ENCODE peak calls at places on chromosomes 6 and 20, in four cellular contexts. F is K562, U is HepG2, K is GM12878. G is an unnamed sample.

GRCh38 chr20:19397676-19398075 is 185.2 kb downstream of the SLC24A3 start:
- DNase-seq in F (no peak), K (no peak), U (no peak), G (no peak)

GRCh38 chr20:6162239-6162638 is 39.4 kb upstream of the FERMT1 start:
- DNase-seq in F (no peak), K (no peak), U (no peak), G (no peak)

GRCh38 chr6:148358196-148358785 is 15.7 kb downstream of the SASH1 start:
- DNase-seq in U (no peak), F (no peak), K (no peak), G (no peak)

GRCh38 chr6:1610497-1611321 is 994 bp downstream of the FOXC1 start:
- DNase-seq in F (no peak), K (no peak), U (peak), G (no peak)

GRCh38 chr6:52539607-52540006 is 37.3 kb downstream of the TRAM2 start:
- DNase-seq in K (no peak), F (no peak), U (no peak), G (no peak)

GRCh38 chr6:56643379-56644089 is 845 bp upstream of the DST start:
- DNase-seq in K (no peak), U (no peak), F (no peak), G (no peak)

GRCh38 chr6:86331889-86332288 is 605.4 kb upstream of the HTR1E start:
- DNase-seq in U (no peak), F (no peak), K (no peak), G (no peak)

GRCh38 chr6:137353346-137353745 is 134.2 kb upstream of the IFNGR1 start:
- DNase-seq in K (no peak), F (no peak), U (no peak), G (no peak)

GRCh38 chr6:49457771-49458170 is 5.3 kb downstream of the MMUT start:
- DNase-seq in K (no peak), F (no peak), U (no peak), G (no peak)

GRCh38 chr6:139119553-139119952 is 15.3 kb upstream of the HECA start:
- DNase-seq in U (no peak), F (no peak), K (no peak), G (no peak)

GRCh38 chr6:157198425-157199279 is 124.7 kb downstream of the TMEM242 start:
- DNase-seq in F (no peak), K (no peak), U (no peak), G (no peak)

GRCh38 chr20:63357921-63358905 is 2.9 kb downstream of the CHRNA4 start:
- DNase-seq in F (no peak), K (no peak), U (no peak), G (no peak)

GRCh38 chr20:44231193-44231592 is 15.9 kb upstream of the GDAP1L1 start:
- DNase-seq in U (peak), F (no peak), K (no peak), G (no peak)

GRCh38 chr20:47551240-47551639 is 49.6 kb downstream of the NCOA3 start:
- DNase-seq in K (no peak), U (peak), F (no peak), G (no peak)

GRCh38 chr20:34791289-34792020 is 34.0 kb downstream of the NCOA6 start:
- DNase-seq in U (no peak), K (no peak), F (no peak), G (no peak)

GRCh38 chr6:142301421-142302391 is at the start of gene ADGRG6:
- DNase-seq in F (peak), K (no peak), U (peak), G (peak)

GRCh38 chr6:167968091-167968490 is 29.4 kb upstream of the KIF25 start:
- DNase-seq in K (no peak), U (peak), F (peak), G (peak)

GRCh38 chr6:116680880-116681672 is at the start of gene KPNA5:
- DNase-seq in U (peak), F (peak), K (peak), G (peak)

GRCh38 chr20:25867776-25868649 is 171.4 kb upstream of the ZNF337 start:
- DNase-seq in F (peak), K (no peak), U (no peak), G (no peak)

GRCh38 chr20:51480507-51481270 is 61.8 kb downstream of the NFATC2 start:
- DNase-seq in F (no peak), K (peak), U (no peak), G (no peak)

GRCh38 chr6:128932061-128932460 is 49.1 kb downstream of the LAMA2 start:
- DNase-seq in F (no peak), U (no peak), K (no peak), G (no peak)

GRCh38 chr20:51363378-51363777 is 179.1 kb downstream of the NFATC2 start:
- DNase-seq in F (no peak), K (no peak), U (no peak), G (no peak)

GRCh38 chr6:3592371-3592941 is 135.6 kb upstream of the SLC22A23 start:
- DNase-seq in F (no peak), U (peak), K (no peak), G (no peak)

GRCh38 chr6:72421387-72421786 is 200.5 kb upstream of the KCNQ5 start:
- DNase-seq in U (no peak), K (no peak), F (no peak), G (no peak)

GRCh38 chr6:54846857-54847721 is 518 bp downstream of the FAM83B start:
- DNase-seq in K (no peak), U (no peak), F (no peak), G (peak)

GRCh38 chr6:166595949-166596348 is 9.5 kb upstream of the RAMACL start:
- DNase-seq in K (no peak), F (no peak), U (no peak), G (no peak)

GRCh38 chr6:7241709-7242645 is 71.0 kb downstream of the SSR1 start:
- DNase-seq in K (no peak), U (peak), F (no peak), G (no peak)

GRCh38 chr6:30816791-30817739 is 67.3 kb upstream of the DDR1 start:
- DNase-seq in F (no peak), U (no peak), K (peak), G (no peak)

GRCh38 chr20:22048241-22048640 is 342.8 kb downstream of the PAX1 start:
- DNase-seq in U (no peak), K (no peak), F (no peak), G (no peak)

GRCh38 chr6:139955366-139956155 is 581.1 kb upstream of the CITED2 start:
- DNase-seq in K (no peak), U (peak), F (no peak), G (no peak)

GRCh38 chr6:110816677-110817076 is 1.4 kb upstream of the CDK19 start:
- DNase-seq in K (no peak), U (no peak), F (no peak), G (no peak)

GRCh38 chr6:112163295-112164257 is 76.2 kb downstream of the FAM229B start:
- DNase-seq in F (peak), U (peak), K (peak), G (peak)

GRCh38 chr6:134534708-134535149 is 216.8 kb upstream of the SGK1 start:
- DNase-seq in F (no peak), U (no peak), K (no peak), G (no peak)

GRCh38 chr6:169642455-169642854 is 59.4 kb downstream of the WDR27 start:
- DNase-seq in U (no peak), K (no peak), F (no peak), G (no peak)

GRCh38 chr6:15282334-15282733 is 36.5 kb downstream of the JARID2 start:
- DNase-seq in K (no peak), F (no peak), U (no peak), G (no peak)

GRCh38 chr6:126066068-126067048 is 80.0 kb downstream of the TRMT11 start:
- DNase-seq in K (no peak), U (no peak), F (no peak), G (no peak)

GRCh38 chr20:48620486-48621255 is 207.1 kb downstream of the PREX1 start:
- DNase-seq in K (peak), F (peak), U (peak), G (peak)

GRCh38 chr6:21109421-21110178 is 484.0 kb upstream of the SOX4 start:
- DNase-seq in U (peak), F (no peak), K (peak), G (no peak)

GRCh38 chr20:1001116-1001515 is 995 bp downstream of the RSPO4 start:
- DNase-seq in K (no peak), F (no peak), U (no peak), G (no peak)

GRCh38 chr20:1001981-1002681 is at the start of gene RSPO4:
- DNase-seq in U (no peak), K (no peak), F (no peak), G (peak)

GRCh38 chr20:1003920-1004697 is 2.0 kb upstream of the RSPO4 start:
- DNase-seq in F (no peak), K (no peak), U (peak), G (no peak)

GRCh38 chr20:1005452-1006027 is 3.4 kb upstream of the RSPO4 start:
- DNase-seq in K (peak), F (peak), U (peak), G (peak)

DNA sequence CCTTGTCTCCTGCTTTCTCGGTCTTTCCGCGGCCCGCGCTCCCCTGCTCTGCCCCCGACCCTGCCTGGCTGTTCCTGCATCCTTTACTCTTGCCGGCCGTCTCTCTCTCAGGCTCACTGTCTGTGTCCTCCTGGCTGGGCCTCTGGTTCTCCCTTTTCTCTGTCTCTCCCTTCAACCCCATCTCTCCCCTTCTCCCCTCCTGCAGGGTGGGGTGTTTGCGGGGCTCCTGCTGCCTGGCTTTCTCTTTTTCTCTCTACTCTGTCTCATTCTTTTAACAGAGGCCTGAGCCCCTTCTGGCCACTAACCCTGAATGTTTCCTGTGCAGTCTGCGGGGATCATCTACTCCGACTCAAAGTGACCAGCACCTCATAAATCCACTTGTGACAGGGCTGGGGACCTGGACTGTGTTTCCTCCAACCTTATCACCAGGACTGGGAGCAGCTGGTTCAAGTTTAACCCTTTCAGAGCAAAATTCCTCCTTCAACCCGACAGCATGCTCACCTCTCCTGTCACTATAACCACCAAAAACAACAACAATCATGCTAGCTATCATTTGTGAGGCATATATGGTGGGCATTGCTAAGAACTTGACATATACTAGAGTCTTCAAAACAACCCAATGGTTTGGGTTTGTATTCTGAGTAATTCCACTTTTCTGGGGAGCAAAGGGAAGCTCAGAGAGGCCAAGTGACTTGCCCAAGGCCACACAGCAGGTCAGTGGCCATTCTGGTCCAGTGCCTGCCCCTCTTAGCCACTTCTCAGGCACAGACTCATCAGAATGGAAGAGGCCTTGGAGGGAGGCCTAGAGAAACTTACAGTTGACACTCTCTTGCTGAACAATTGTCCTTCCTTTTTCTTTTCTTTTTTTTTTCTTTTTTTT is 811 bp upstream of the RSPO4 start:
- DNase-seq in K (no peak), F (no peak), U (no peak), G (no peak)
- TF ChIP-seq EZH2 in K (no peak), F (no peak), U (no peak), G (no peak)

DNA sequence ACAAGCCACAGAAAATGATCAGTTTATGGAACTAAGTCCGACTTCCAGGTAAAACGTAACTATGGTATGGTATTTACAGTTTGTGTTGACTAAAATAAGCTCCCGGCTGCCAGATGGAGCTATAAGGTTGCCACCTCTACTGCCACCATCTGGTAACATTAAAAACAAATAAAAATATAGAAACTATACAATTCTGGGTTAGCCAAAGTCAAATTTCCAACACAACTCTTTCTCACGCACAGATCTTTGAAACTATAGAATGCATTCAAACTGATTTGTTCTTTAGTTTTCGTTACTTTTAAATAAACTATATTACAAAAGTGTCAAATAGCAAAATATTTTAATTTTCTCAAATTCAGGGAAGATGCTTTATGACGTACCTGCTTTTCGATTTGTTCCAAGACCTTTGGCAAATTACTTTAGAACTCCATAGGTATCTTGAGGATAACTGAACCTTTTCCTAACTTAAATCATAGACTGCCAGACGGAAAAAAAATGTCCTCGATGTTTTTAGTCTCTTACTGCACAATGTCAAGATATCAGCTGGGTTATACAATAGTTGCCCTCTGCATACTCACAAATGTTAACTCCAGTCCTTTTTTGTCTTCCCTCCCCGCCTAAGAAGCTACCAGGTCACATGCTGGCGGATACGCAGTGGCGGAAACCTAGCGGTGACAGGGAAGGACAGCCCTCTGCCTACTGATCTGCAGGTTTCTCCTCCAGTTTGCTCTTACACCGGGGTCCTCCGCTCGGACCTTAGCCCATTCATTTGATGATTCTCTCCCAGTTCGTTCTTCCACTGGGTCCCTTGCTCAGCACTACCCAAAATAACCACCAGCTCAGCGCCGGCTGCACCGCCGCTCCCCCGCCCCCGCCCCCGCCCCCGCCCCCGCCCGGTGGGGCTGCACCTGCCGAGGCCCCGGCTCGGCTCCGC is 888 bp downstream of the SLC17A5 start:
- DNase-seq in F (peak), U (peak), K (peak), G (peak)
- TF ChIP-seq RFX5 in F (no peak), U (no peak), K (no peak), G (no peak)

GRCh38 chr6:124907596-124907995 is 54.6 kb upstream of the RNF217 start:
- DNase-seq in U (no peak), K (no peak), F (no peak), G (no peak)

GRCh38 chr6:124901105-124901504 is 61.1 kb upstream of the RNF217 start:
- DNase-seq in U (no peak), K (no peak), F (no peak), G (no peak)

GRCh38 chr6:124903797-124904196 is 58.4 kb upstream of the RNF217 start:
- DNase-seq in F (no peak), U (no peak), K (no peak), G (no peak)
- TF ChIP-seq EZH2 in F (no peak), U (no peak), K (no peak), G (no peak)

GRCh38 chr6:109493865-109494264 is 10.8 kb upstream of the ZBTB24 start:
- DNase-seq in F (no peak), K (no peak), U (no peak), G (no peak)

GRCh38 chr6:109496036-109496761 is 13.2 kb upstream of the ZBTB24 start:
- DNase-seq in F (no peak), K (no peak), U (no peak), G (no peak)

GRCh38 chr6:109503327-109504224 is 20.6 kb upstream of the ZBTB24 start:
- DNase-seq in K (no peak), U (no peak), F (no peak), G (no peak)

GRCh38 chr6:109498049-109498448 is 15.0 kb upstream of the ZBTB24 start:
- DNase-seq in K (no peak), U (no peak), F (no peak), G (no peak)
- TF ChIP-seq RFX5 in K (no peak), U (no peak), F (no peak), G (no peak)

DNA sequence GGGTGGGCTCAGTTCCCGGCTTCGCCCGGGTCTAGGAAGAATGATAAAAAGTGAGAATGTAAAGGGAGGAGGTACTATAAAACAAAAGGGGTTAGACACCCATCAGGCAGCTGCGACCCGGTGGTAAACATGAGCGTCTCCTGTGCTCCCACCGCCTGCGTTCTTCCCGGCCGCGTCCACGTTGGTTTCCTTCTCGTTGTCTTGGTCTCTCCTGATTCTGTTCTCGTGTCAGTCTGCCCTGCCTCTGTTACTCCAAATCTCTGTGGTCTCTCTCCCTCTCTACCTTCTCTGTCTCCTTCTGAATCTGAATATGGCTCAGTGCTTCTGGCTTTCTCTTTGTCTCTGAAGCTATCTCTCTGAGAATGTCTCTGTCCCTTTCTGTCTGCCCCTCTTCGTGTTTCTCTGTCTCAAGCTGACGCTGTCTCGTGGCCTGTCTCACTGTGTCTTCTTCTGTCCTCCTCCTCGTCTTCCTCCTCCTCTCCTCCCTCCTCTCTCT is 41.6 kb upstream of the FOXP4 start:
- DNase-seq in U (no peak), F (no peak), K (no peak), G (no peak)
- TF ChIP-seq EZH2 in U (no peak), F (no peak), K (no peak), G (peak)

GRCh38 chr6:154548130-154548830 is 37.8 kb upstream of the CNKSR3 start:
- DNase-seq in K (no peak), U (no peak), F (no peak), G (no peak)
- TF ChIP-seq RFX5 in K (no peak), U (no peak), F (no peak), G (no peak)

GRCh38 chr20:39112196-39112743 is 150.1 kb downstream of the DHX35 start:
- DNase-seq in F (peak), U (peak), K (no peak), G (peak)
- TF ChIP-seq EZH2 in F (no peak), U (no peak), K (no peak), G (no peak)

GRCh38 chr6:133033263-133033662 is 207.9 kb upstream of the EYA4 start:
- DNase-seq in U (no peak), F (no peak), K (no peak), G (no peak)
- TF ChIP-seq RFX5 in U (no peak), F (no peak), K (no peak), G (no peak)